ENCODE peak calls at places on chromosomes 4 and X, in four cellular contexts. One of them, this sample, is unnamed.

GRCh38 chr4:137502730-137503129 is 29.6 kb downstream of the PCDH18 start:
- DNase-seq in GM12878: no peak
- DNase-seq in A549: no peak
- DNase-seq in body of pancreas: no peak
- DNase-seq in this sample: no peak

GRCh38 chr4:107380190-107380589 is 339.8 kb downstream of the PAPSS1 start:
- DNase-seq in GM12878: no peak
- DNase-seq in body of pancreas: no peak
- DNase-seq in A549: no peak
- DNase-seq in this sample: no peak

GRCh38 chrX:11430266-11430665 is 137.1 kb downstream of the AMELX start:
- DNase-seq in A549: no peak
- DNase-seq in GM12878: no peak
- DNase-seq in body of pancreas: no peak
- DNase-seq in this sample: no peak

GRCh38 chrX:31130457-31131215 is 58.8 kb upstream of the FTHL17 start:
- DNase-seq in A549: no peak
- DNase-seq in GM12878: no peak
- DNase-seq in body of pancreas: no peak
- DNase-seq in this sample: no peak

GRCh38 chr4:8906668-8906970 is 35.0 kb upstream of the HMX1 start:
- DNase-seq in body of pancreas: peak
- DNase-seq in GM12878: no peak
- DNase-seq in A549: no peak
- DNase-seq in this sample: no peak

GRCh38 chr4:18480928-18481327 is 459.4 kb upstream of the LCORL start:
- DNase-seq in body of pancreas: no peak
- DNase-seq in A549: no peak
- DNase-seq in GM12878: no peak
- DNase-seq in this sample: no peak

GRCh38 chrX:118665204-118665603 is 62.2 kb upstream of the IL13RA1 start:
- DNase-seq in A549: no peak
- DNase-seq in body of pancreas: no peak
- DNase-seq in GM12878: no peak
- DNase-seq in this sample: no peak

GRCh38 chrX:1884446-1884845 is 269.6 kb downstream of the ASMT start:
- DNase-seq in GM12878: no peak
- DNase-seq in A549: no peak
- DNase-seq in body of pancreas: no peak
- DNase-seq in this sample: no peak

DNA sequence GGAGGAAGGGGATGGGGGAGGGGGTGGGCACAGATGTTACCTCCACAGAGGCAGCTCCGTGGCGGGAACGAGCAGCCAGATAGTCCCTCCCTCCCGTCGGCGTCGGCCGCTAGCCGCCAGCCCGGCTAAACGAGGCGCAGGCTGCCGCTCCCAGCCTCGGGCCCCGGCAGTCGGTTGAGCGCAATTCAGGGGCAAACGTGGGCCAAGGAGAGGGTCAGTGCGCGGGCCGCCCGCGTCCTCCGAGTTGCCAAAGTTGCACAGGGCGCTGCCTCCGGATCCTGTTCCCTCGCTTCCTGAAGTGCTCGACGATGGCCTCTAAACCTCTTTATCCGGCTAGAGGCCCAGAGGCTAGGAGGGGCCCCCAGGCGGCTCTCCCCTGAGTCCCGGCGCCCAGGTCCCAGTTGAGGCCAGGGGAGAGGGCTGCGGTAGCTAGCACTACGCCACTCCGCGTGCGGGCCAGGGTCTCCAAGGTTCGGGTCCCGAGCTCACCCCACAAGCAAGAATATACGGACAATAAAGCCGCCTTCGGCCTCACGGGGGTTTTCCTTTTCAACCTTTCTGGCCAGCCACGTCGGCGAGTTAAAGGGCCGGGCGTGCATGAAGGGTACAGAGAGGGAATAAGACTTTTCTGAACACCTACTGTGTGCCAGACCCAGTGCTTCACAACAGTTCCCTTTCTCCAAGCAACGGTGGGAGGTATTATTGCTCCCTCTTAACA is 138.7 kb upstream of the ZIC3 start:
- DNase-seq in A549: no peak
- DNase-seq in GM12878: no peak
- DNase-seq in body of pancreas: no peak
- DNase-seq in this sample: no peak
- H3K4me3 ChIP-seq in A549: peak
- H3K4me3 ChIP-seq in GM12878: no peak
- H3K4me3 ChIP-seq in body of pancreas: no peak
- H3K4me3 ChIP-seq in this sample: no peak

GRCh38 chr4:25930722-25931354 is 16.8 kb downstream of the SMIM20 start:
- DNase-seq in GM12878: no peak
- DNase-seq in A549: no peak
- DNase-seq in body of pancreas: no peak
- DNase-seq in this sample: no peak

GRCh38 chr4:25926473-25926872 is 12.5 kb downstream of the SMIM20 start:
- DNase-seq in GM12878: no peak
- DNase-seq in A549: no peak
- DNase-seq in body of pancreas: peak
- DNase-seq in this sample: no peak

GRCh38 chr4:25927361-25928040 is 13.5 kb downstream of the SMIM20 start:
- DNase-seq in A549: no peak
- DNase-seq in GM12878: no peak
- DNase-seq in body of pancreas: no peak
- DNase-seq in this sample: no peak

GRCh38 chr4:25928956-25929336 is 14.9 kb downstream of the SMIM20 start:
- DNase-seq in A549: no peak
- DNase-seq in GM12878: no peak
- DNase-seq in body of pancreas: no peak
- DNase-seq in this sample: no peak

DNA sequence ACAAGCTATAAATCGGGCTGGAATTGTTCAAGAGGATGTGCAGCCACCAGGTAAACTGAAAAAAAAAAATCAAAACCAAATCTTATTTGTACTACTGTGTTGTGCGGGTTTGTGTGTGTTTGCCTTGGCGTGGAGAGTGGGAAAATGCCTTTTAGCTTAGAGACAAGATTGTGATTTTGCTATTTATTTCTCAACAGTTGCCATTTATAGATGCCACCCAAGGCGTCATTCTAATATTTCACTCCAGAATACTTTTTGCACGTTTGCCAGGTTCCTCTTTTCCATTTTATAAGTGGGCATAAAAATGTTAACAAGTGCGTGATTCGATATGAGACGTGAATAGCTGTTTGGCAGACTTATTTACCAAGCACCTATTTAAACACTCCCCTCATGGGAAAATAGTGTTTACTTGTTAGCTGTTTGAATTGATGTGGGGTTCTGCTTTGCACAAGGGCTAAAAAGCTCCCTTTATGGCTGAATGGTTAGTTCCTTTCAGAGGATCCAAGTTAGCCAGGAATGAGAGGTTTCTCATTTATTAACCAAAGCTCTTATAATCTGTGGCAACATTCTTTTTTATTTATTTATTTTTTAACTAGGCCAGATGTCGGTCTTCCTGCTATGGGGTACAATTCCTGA is 14.4 kb downstream of the SMIM20 start:
- DNase-seq in body of pancreas: no peak
- DNase-seq in GM12878: no peak
- DNase-seq in A549: no peak
- DNase-seq in this sample: no peak
- H3K4me3 ChIP-seq in body of pancreas: no peak
- H3K4me3 ChIP-seq in GM12878: no peak
- H3K4me3 ChIP-seq in A549: no peak
- H3K4me3 ChIP-seq in this sample: no peak

GRCh38 chr4:186939766-186940165 is 216.1 kb upstream of the FAT1 start:
- DNase-seq in body of pancreas: no peak
- DNase-seq in GM12878: no peak
- DNase-seq in A549: no peak
- DNase-seq in this sample: no peak
- H3K4me3 ChIP-seq in body of pancreas: no peak
- H3K4me3 ChIP-seq in GM12878: no peak
- H3K4me3 ChIP-seq in A549: no peak
- H3K4me3 ChIP-seq in this sample: no peak

GRCh38 chrX:83511208-83511607 is 3.1 kb downstream of the POU3F4 start:
- DNase-seq in body of pancreas: no peak
- DNase-seq in GM12878: no peak
- DNase-seq in A549: no peak
- DNase-seq in this sample: no peak

GRCh38 chrX:83510466-83511181 is 2.5 kb downstream of the POU3F4 start:
- DNase-seq in GM12878: no peak
- DNase-seq in body of pancreas: no peak
- DNase-seq in A549: no peak
- DNase-seq in this sample: no peak

GRCh38 chrX:83508526-83509245 is 596 bp downstream of the POU3F4 start:
- DNase-seq in A549: no peak
- DNase-seq in GM12878: no peak
- DNase-seq in body of pancreas: no peak
- DNase-seq in this sample: no peak

GRCh38 chrX:83508006-83508405 is at the start of gene POU3F4:
- DNase-seq in A549: no peak
- DNase-seq in body of pancreas: peak
- DNase-seq in GM12878: no peak
- DNase-seq in this sample: no peak

GRCh38 chrX:83509246-83509801 is 1.2 kb downstream of the POU3F4 start:
- DNase-seq in GM12878: no peak
- DNase-seq in body of pancreas: no peak
- DNase-seq in A549: no peak
- DNase-seq in this sample: no peak
- H3K4me3 ChIP-seq in GM12878: no peak
- H3K4me3 ChIP-seq in body of pancreas: no peak
- H3K4me3 ChIP-seq in A549: no peak
- H3K4me3 ChIP-seq in this sample: no peak

GRCh38 chr4:1537410-1538095 is 131.3 kb upstream of the NKX1-1 start:
- DNase-seq in body of pancreas: no peak
- DNase-seq in A549: no peak
- DNase-seq in GM12878: no peak
- DNase-seq in this sample: no peak
- H3K4me3 ChIP-seq in body of pancreas: no peak
- H3K4me3 ChIP-seq in A549: no peak
- H3K4me3 ChIP-seq in GM12878: no peak
- H3K4me3 ChIP-seq in this sample: no peak